ENCODE peak calls at places on chromosomes 6 and 20, in eight cellular contexts. One of them, this sample, is unnamed.

GRCh38 chr6:84785676-84786075 is 21.3 kb upstream of the TBX18 start:
- DNase-seq in HL-60: no peak
- DNase-seq in gastrocnemius medialis: no peak
- DNase-seq in tibial artery: no peak
- DNase-seq in heart left ventricle: no peak
- DNase-seq in GM12865: no peak
- DNase-seq in osteoblast: peak
- DNase-seq in astrocyte: no peak
- DNase-seq in this sample: no peak

GRCh38 chr20:5448449-5449118 is 131.8 kb upstream of the PROKR2 start:
- DNase-seq in HL-60: peak
- DNase-seq in gastrocnemius medialis: no peak
- DNase-seq in tibial artery: peak
- DNase-seq in heart left ventricle: no peak
- DNase-seq in GM12865: peak
- DNase-seq in osteoblast: peak
- DNase-seq in astrocyte: peak
- DNase-seq in this sample: peak

GRCh38 chr6:30719356-30719755 is 796 bp upstream of the TUBB start:
- DNase-seq in HL-60: no peak
- DNase-seq in gastrocnemius medialis: no peak
- DNase-seq in tibial artery: no peak
- DNase-seq in heart left ventricle: no peak
- DNase-seq in GM12865: peak
- DNase-seq in osteoblast: no peak
- DNase-seq in astrocyte: no peak
- DNase-seq in this sample: no peak

GRCh38 chr20:24987873-24988835 is 4.4 kb downstream of the APMAP start:
- DNase-seq in HL-60: no peak
- DNase-seq in gastrocnemius medialis: no peak
- DNase-seq in tibial artery: no peak
- DNase-seq in heart left ventricle: no peak
- DNase-seq in GM12865: no peak
- DNase-seq in osteoblast: no peak
- DNase-seq in astrocyte: no peak
- DNase-seq in this sample: no peak

GRCh38 chr6:33692760-33693158 is 18.7 kb downstream of the UQCC2 start:
- DNase-seq in HL-60: peak
- DNase-seq in gastrocnemius medialis: peak
- DNase-seq in tibial artery: no peak
- DNase-seq in heart left ventricle: no peak
- DNase-seq in GM12865: peak
- DNase-seq in osteoblast: peak
- DNase-seq in astrocyte: no peak
- DNase-seq in this sample: no peak

GRCh38 chr6:63424636-63425035 is 104.9 kb upstream of the LGSN start:
- DNase-seq in HL-60: no peak
- DNase-seq in gastrocnemius medialis: no peak
- DNase-seq in tibial artery: no peak
- DNase-seq in heart left ventricle: no peak
- DNase-seq in GM12865: no peak
- DNase-seq in osteoblast: no peak
- DNase-seq in astrocyte: no peak
- DNase-seq in this sample: no peak

GRCh38 chr6:54614499-54615195 is 231.9 kb upstream of the FAM83B start:
- DNase-seq in HL-60: no peak
- DNase-seq in gastrocnemius medialis: peak
- DNase-seq in tibial artery: no peak
- DNase-seq in heart left ventricle: no peak
- DNase-seq in GM12865: no peak
- DNase-seq in osteoblast: no peak
- DNase-seq in astrocyte: no peak
- DNase-seq in this sample: no peak

GRCh38 chr20:33687370-33687915 is 1.3 kb upstream of the E2F1 start:
- DNase-seq in HL-60: peak
- DNase-seq in gastrocnemius medialis: no peak
- DNase-seq in tibial artery: no peak
- DNase-seq in heart left ventricle: no peak
- DNase-seq in GM12865: no peak
- DNase-seq in osteoblast: peak
- DNase-seq in astrocyte: no peak
- DNase-seq in this sample: peak

GRCh38 chr20:45959126-45959525 is 12.9 kb downstream of the ZNF335 start:
- DNase-seq in HL-60: no peak
- DNase-seq in gastrocnemius medialis: peak
- DNase-seq in tibial artery: no peak
- DNase-seq in heart left ventricle: no peak
- DNase-seq in GM12865: no peak
- DNase-seq in osteoblast: no peak
- DNase-seq in astrocyte: no peak
- DNase-seq in this sample: no peak

GRCh38 chr20:60477958-60478357 is 519.7 kb downstream of the CDH26 start:
- DNase-seq in HL-60: peak
- DNase-seq in gastrocnemius medialis: no peak
- DNase-seq in tibial artery: peak
- DNase-seq in heart left ventricle: no peak
- DNase-seq in GM12865: no peak
- DNase-seq in osteoblast: no peak
- DNase-seq in astrocyte: no peak
- DNase-seq in this sample: no peak

GRCh38 chr6:56683882-56684281 is 41.2 kb upstream of the DST start:
- DNase-seq in HL-60: no peak
- DNase-seq in gastrocnemius medialis: peak
- DNase-seq in tibial artery: peak
- DNase-seq in heart left ventricle: no peak
- DNase-seq in GM12865: no peak
- DNase-seq in osteoblast: peak
- DNase-seq in astrocyte: peak
- DNase-seq in this sample: peak

GRCh38 chr6:127102299-127102698 is 16.2 kb upstream of the RSPO3 start:
- DNase-seq in HL-60: peak
- DNase-seq in gastrocnemius medialis: no peak
- DNase-seq in tibial artery: peak
- DNase-seq in heart left ventricle: no peak
- DNase-seq in GM12865: no peak
- DNase-seq in osteoblast: peak
- DNase-seq in astrocyte: peak
- DNase-seq in this sample: peak

GRCh38 chr20:33689973-33690372 is 3.8 kb upstream of the E2F1 start:
- DNase-seq in HL-60: peak
- DNase-seq in gastrocnemius medialis: no peak
- DNase-seq in tibial artery: no peak
- DNase-seq in heart left ventricle: no peak
- DNase-seq in GM12865: no peak
- DNase-seq in osteoblast: peak
- DNase-seq in astrocyte: peak
- DNase-seq in this sample: peak

GRCh38 chr6:11368760-11369159 is 136.3 kb upstream of the NEDD9 start:
- DNase-seq in HL-60: no peak
- DNase-seq in gastrocnemius medialis: no peak
- DNase-seq in tibial artery: no peak
- DNase-seq in heart left ventricle: no peak
- DNase-seq in GM12865: peak
- DNase-seq in osteoblast: no peak
- DNase-seq in astrocyte: no peak
- DNase-seq in this sample: no peak

GRCh38 chr6:27601668-27602254 is 128.9 kb upstream of the ZNF184 start:
- DNase-seq in HL-60: no peak
- DNase-seq in gastrocnemius medialis: no peak
- DNase-seq in tibial artery: no peak
- DNase-seq in heart left ventricle: no peak
- DNase-seq in GM12865: peak
- DNase-seq in osteoblast: no peak
- DNase-seq in astrocyte: no peak
- DNase-seq in this sample: no peak

GRCh38 chr6:44898296-44898930 is 429.7 kb upstream of the RUNX2 start:
- DNase-seq in HL-60: no peak
- DNase-seq in gastrocnemius medialis: no peak
- DNase-seq in tibial artery: no peak
- DNase-seq in heart left ventricle: no peak
- DNase-seq in GM12865: no peak
- DNase-seq in osteoblast: no peak
- DNase-seq in astrocyte: peak
- DNase-seq in this sample: peak

GRCh38 chr20:33209789-33210188 is 7.4 kb upstream of the BPIFA3 start:
- DNase-seq in HL-60: peak
- DNase-seq in gastrocnemius medialis: no peak
- DNase-seq in tibial artery: peak
- DNase-seq in heart left ventricle: peak
- DNase-seq in GM12865: peak
- DNase-seq in osteoblast: peak
- DNase-seq in astrocyte: peak
- DNase-seq in this sample: peak

GRCh38 chr6:143772110-143772509 is 71.0 kb upstream of the LTV1 start:
- DNase-seq in HL-60: no peak
- DNase-seq in gastrocnemius medialis: no peak
- DNase-seq in tibial artery: no peak
- DNase-seq in heart left ventricle: no peak
- DNase-seq in GM12865: no peak
- DNase-seq in osteoblast: no peak
- DNase-seq in astrocyte: no peak
- DNase-seq in this sample: no peak

GRCh38 chr6:40819182-40819834 is 219.7 kb downstream of the UNC5CL start:
- DNase-seq in HL-60: no peak
- DNase-seq in gastrocnemius medialis: no peak
- DNase-seq in tibial artery: no peak
- DNase-seq in heart left ventricle: no peak
- DNase-seq in GM12865: no peak
- DNase-seq in osteoblast: peak
- DNase-seq in astrocyte: no peak
- DNase-seq in this sample: no peak

DNA sequence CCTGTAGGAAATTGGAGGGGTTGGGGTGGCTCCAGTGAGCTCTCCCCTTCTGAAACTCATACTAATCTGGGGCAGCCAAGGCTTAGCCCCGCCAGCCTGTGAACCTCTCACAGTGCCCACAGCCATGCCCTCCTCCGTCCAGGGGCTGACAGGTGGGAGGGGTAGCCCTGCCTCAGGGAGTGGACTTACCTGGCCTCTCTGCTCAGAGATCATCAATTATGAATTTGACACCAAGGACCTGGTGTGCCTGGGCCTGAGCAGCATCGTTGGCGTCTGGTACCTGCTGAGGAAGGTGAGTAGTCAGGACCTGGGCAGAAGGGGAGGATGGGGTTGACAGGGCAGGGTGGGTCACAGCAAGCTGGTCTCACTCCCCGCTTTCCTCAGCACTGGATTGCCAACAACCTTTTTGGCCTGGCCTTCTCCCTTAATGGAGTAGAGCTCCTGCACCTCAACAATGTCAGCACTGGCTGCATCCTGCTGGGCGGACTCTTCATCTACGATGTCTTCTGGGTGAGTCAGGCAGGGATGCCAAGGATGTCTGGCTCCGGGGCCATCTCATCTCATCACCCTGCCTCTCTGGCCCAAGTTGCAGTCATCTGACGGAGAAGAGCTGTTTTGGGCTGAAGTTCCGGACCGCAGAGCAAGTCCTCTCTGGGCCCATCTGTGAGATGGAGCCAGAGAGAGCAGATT is 34.7 kb downstream of the HM13 start:
- DNase-seq in HL-60: no peak
- DNase-seq in gastrocnemius medialis: no peak
- DNase-seq in tibial artery: no peak
- DNase-seq in heart left ventricle: no peak
- DNase-seq in GM12865: no peak
- DNase-seq in osteoblast: peak
- DNase-seq in astrocyte: no peak
- DNase-seq in this sample: no peak
- H3K4me3 ChIP-seq in HL-60: no peak
- H3K4me3 ChIP-seq in gastrocnemius medialis: no peak
- H3K4me3 ChIP-seq in tibial artery: no peak
- H3K4me3 ChIP-seq in heart left ventricle: no peak
- H3K4me3 ChIP-seq in GM12865: peak
- H3K4me3 ChIP-seq in osteoblast: no peak
- H3K4me3 ChIP-seq in astrocyte: no peak
- H3K4me3 ChIP-seq in this sample: no peak

DNA sequence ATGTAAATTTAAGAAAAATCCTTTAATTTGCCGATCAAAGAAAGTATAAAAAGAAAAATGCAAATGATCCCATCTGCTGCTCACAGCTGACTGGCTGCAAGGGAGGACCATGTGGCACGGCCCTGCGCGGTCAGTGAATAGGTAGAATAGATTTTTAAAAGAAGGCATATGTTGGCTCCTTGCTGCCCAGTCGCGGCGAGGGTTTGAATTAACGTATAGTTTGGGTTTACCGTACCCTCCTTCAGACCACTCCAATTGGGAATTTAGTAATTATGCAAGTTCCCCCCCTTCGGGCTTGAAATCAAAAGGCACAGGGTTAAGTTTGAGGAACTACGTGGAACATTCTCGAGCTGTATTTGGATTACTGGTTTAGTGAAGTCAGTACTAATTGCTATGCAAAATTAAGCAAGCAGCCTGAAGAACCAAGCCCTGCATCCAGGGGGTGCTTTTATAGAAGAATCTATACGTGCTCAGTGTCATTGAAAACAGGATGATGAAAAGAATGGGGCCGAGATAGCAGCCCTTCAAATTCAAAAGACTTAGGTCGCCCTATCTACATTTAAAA is 1.1 kb upstream of the BEND3 start:
- DNase-seq in HL-60: peak
- DNase-seq in gastrocnemius medialis: no peak
- DNase-seq in tibial artery: no peak
- DNase-seq in heart left ventricle: no peak
- DNase-seq in GM12865: peak
- DNase-seq in osteoblast: peak
- DNase-seq in astrocyte: no peak
- DNase-seq in this sample: no peak
- TF ChIP-seq CTCF in HL-60: no peak
- TF ChIP-seq CTCF in gastrocnemius medialis: no peak
- TF ChIP-seq CTCF in tibial artery: no peak
- TF ChIP-seq CTCF in heart left ventricle: no peak
- TF ChIP-seq CTCF in GM12865: no peak
- TF ChIP-seq CTCF in osteoblast: no peak
- TF ChIP-seq CTCF in astrocyte: no peak
- TF ChIP-seq CTCF in this sample: peak

GRCh38 chr6:149473080-149474052 is 11.4 kb downstream of the ZC3H12D start:
- DNase-seq in HL-60: no peak
- DNase-seq in gastrocnemius medialis: no peak
- DNase-seq in tibial artery: no peak
- DNase-seq in heart left ventricle: no peak
- DNase-seq in GM12865: peak
- DNase-seq in osteoblast: peak
- DNase-seq in astrocyte: no peak
- DNase-seq in this sample: no peak
- H3K4me3 ChIP-seq in HL-60: no peak
- H3K4me3 ChIP-seq in gastrocnemius medialis: no peak
- H3K4me3 ChIP-seq in tibial artery: no peak
- H3K4me3 ChIP-seq in heart left ventricle: no peak
- H3K4me3 ChIP-seq in GM12865: peak
- H3K4me3 ChIP-seq in osteoblast: no peak
- H3K4me3 ChIP-seq in astrocyte: no peak
- H3K4me3 ChIP-seq in this sample: no peak

DNA sequence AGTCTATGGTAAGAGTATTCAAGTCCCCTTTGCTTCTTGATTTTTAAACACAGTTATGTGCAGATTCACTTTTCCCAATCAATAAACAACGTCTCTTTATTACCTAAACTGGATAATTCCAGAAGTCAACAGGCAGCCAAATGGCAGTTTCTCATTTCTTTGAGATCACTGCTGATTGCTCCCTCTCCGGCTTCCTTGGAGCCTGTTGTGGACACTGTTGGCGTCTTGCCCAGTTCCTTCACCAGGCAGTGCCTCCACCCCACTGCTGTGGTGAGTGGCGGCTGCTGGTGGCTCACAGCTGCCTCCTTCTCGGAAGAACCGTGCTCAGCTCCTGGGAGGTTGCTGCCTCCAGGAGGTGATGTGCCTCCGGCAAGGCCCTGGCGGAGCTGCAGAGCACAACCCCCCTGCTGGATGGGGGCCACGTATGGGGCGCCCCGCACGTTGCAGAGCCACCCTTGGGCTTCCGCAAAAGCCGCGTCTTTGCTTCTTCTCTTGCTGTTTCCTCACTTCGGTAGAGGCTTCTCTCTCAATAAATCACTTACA is 105.1 kb upstream of the CNKSR3 start:
- DNase-seq in HL-60: no peak
- DNase-seq in gastrocnemius medialis: peak
- DNase-seq in tibial artery: peak
- DNase-seq in heart left ventricle: peak
- DNase-seq in GM12865: no peak
- DNase-seq in osteoblast: peak
- DNase-seq in astrocyte: peak
- DNase-seq in this sample: peak
- TF ChIP-seq CTCF in HL-60: no peak
- TF ChIP-seq CTCF in gastrocnemius medialis: no peak
- TF ChIP-seq CTCF in tibial artery: no peak
- TF ChIP-seq CTCF in heart left ventricle: no peak
- TF ChIP-seq CTCF in GM12865: no peak
- TF ChIP-seq CTCF in osteoblast: no peak
- TF ChIP-seq CTCF in astrocyte: no peak
- TF ChIP-seq CTCF in this sample: peak